ENCODE peak calls at places on chromosome 13, in eight cellular contexts. B is heart right ventricle; F is CD4-positive, alpha-beta T cell; I is retinal pigment epithelial cell; S is glutamatergic neuron; J is HCT116; T is stomach; E is AG09319. V is an unnamed sample.

GRCh38 chr13:30334663-30335386 is 27.5 kb upstream of the KATNAL1 start:
- DNase-seq in E (no peak), S (no peak), J (peak), B (no peak), T (no peak), I (no peak), F (no peak), V (no peak)

GRCh38 chr13:60260440-60260839 is 96.7 kb upstream of the DIAPH3 start:
- DNase-seq in F (no peak), B (no peak), J (no peak), I (no peak), T (no peak), S (no peak), E (no peak), V (no peak)

GRCh38 chr13:112759834-112760233 is 70.0 kb downstream of the ATP11A start:
- DNase-seq in E (no peak), J (no peak), S (no peak), I (no peak), B (no peak), F (no peak), T (no peak), V (no peak)

GRCh38 chr13:101115762-101116161 is 300.5 kb downstream of the NALCN start:
- DNase-seq in E (no peak), J (no peak), I (no peak), T (no peak), B (no peak), S (no peak), F (no peak), V (no peak)

GRCh38 chr13:23367907-23368306 is 65.6 kb downstream of the SACS start:
- DNase-seq in F (no peak), E (no peak), J (no peak), B (no peak), S (no peak), T (no peak), I (no peak), V (no peak)

GRCh38 chr13:50156140-50156539 is 140.9 kb downstream of the KCNRG start:
- DNase-seq in E (no peak), T (no peak), J (no peak), B (no peak), I (peak), S (no peak), F (no peak), V (no peak)

GRCh38 chr13:61874970-61875579 is 459.4 kb upstream of the PCDH20 start:
- DNase-seq in E (no peak), B (no peak), S (no peak), T (no peak), I (no peak), J (no peak), F (no peak), V (no peak)

GRCh38 chr13:50375792-50376191 is 360.5 kb downstream of the KCNRG start:
- DNase-seq in B (no peak), T (no peak), E (peak), I (peak), F (no peak), S (no peak), J (no peak), V (no peak)

GRCh38 chr13:106815545-106815944 is 247.6 kb upstream of the ARGLU1 start:
- DNase-seq in B (no peak), I (no peak), F (no peak), E (no peak), T (no peak), J (no peak), S (no peak), V (no peak)

GRCh38 chr13:22050951-22051563 is 380.2 kb downstream of the FGF9 start:
- DNase-seq in S (no peak), T (no peak), I (no peak), J (no peak), E (no peak), F (no peak), B (no peak), V (no peak)

GRCh38 chr13:23430664-23431063 is 2.8 kb downstream of the SACS start:
- DNase-seq in B (no peak), T (no peak), I (no peak), F (no peak), S (no peak), J (no peak), E (no peak), V (no peak)

GRCh38 chr13:34011552-34012085 is 193.7 kb downstream of the RFC3 start:
- DNase-seq in J (no peak), S (no peak), T (no peak), F (no peak), B (no peak), I (no peak), E (no peak), V (no peak)

GRCh38 chr13:49690133-49690989 is 925 bp downstream of the EBPL start:
- DNase-seq in B (no peak), I (no peak), T (peak), E (no peak), S (no peak), F (no peak), J (no peak), V (no peak)

GRCh38 chr13:45392811-45393210 is 25.4 kb downstream of the SLC25A30 start:
- DNase-seq in S (no peak), T (no peak), J (no peak), F (no peak), B (no peak), E (no peak), I (no peak), V (no peak)

GRCh38 chr13:113143466-113144254 is 14.8 kb upstream of the PROZ start:
- DNase-seq in I (no peak), J (no peak), T (no peak), E (no peak), S (no peak), F (no peak), B (no peak), V (no peak)

DNA sequence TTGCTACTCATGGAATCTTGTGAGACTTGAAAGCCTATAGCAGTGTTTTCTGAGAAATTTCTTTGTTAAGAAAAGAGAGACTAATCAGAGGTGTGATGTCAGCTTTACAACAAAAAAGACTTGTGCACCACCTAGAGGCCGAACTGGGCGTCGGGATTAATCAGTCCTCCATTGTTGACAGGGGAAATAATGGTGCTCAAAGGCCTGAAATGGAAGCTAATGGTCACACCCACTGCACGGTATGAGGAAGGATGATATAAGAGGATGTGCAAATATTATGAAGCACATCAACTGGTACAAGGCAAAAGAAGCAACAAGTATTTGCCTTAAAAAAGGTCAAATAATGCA is 480.2 kb upstream of the MIR17HG start:
- DNase-seq in T (peak), E (peak), S (peak), F (no peak), I (peak), B (peak), J (peak), V (no peak)
- TF ChIP-seq CTCF in T (no peak), E (peak), S (peak), F (no peak), I (peak), B (peak), J (peak), V (no peak)

GRCh38 chr13:90883592-90883991 is 463.9 kb upstream of the MIR17HG start:
- DNase-seq in S (no peak), F (no peak), T (no peak), J (no peak), B (no peak), I (no peak), E (no peak), V (no peak)
- TF ChIP-seq CTCF in S (no peak), F (no peak), T (no peak), J (peak), B (no peak), I (no peak), E (no peak), V (no peak)

GRCh38 chr13:31797154-31797775 is 57.9 kb downstream of the RXFP2 start:
- DNase-seq in J (peak), E (no peak), T (no peak), F (no peak), B (no peak), I (no peak), S (no peak), V (no peak)
- TF ChIP-seq CTCF in J (no peak), E (peak), T (no peak), F (no peak), B (peak), I (peak), S (no peak), V (no peak)

GRCh38 chr13:114275309-114275708 is 6.1 kb upstream of the UPF3A start:
- DNase-seq in B (no peak), I (no peak), T (no peak), E (no peak), S (no peak), F (no peak), J (no peak), V (no peak)
- TF ChIP-seq CTCF in B (no peak), I (no peak), T (no peak), E (no peak), S (no peak), F (no peak), J (no peak), V (no peak)

DNA sequence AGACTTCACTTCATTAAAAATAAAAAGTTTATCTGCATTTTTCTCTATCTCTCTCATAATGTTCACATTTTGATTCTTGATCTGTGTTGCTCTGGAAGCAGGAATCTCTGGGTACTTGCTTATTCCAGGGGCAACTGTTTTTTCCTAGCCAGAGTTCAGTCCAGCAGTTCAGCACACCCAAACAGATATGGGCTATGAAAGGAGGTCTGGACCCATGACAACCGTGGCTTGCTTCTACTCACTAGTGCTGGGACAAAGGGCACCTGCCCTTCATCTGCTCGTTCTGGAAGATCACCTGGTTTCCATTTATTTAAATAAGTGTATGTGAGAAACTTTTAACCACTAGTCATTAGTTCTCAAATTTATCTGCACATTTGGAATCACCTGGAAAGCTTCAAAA is 36.0 kb downstream of the POLR1D start:
- DNase-seq in T (no peak), I (no peak), F (no peak), E (no peak), J (no peak), S (no peak), B (no peak), V (no peak)
- TF ChIP-seq CTCF in T (no peak), I (no peak), F (no peak), E (no peak), J (no peak), S (no peak), B (no peak), V (no peak)

DNA sequence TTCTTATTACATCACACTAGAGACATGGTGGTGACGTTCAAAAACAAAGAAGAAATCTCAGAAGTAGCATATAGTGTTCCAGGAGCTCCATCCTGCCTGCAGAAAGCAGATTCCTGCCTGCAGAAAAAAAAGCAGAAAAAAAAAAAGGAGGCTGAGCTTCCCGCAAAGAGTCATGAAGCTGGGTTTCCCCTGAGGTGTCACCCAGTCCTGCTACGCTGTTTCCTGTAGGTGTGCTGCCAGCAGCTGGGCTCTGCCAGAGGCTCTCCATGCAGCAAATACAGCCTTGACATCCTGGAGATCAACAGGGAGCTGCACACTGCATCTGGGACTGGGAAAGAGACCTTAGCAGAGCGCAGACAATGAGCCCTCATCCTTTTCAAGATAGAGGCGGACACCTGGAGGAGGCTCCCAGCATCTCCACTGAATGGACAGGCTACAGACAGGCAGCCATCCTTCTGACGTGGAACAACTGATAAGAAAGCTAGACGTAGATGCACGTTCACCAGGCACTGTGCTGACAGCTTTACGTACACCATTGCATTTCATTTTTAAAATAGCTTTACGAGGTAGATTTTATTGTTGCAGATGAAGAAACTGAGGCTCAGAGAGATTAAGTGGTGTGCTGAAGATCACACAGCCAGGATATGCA is 350.9 kb downstream of the FOXO1 start:
- DNase-seq in F (peak), T (no peak), S (no peak), I (no peak), B (no peak), E (no peak), J (no peak), V (no peak)
- TF ChIP-seq CTCF in F (no peak), T (no peak), S (no peak), I (no peak), B (no peak), E (no peak), J (no peak), V (no peak)

GRCh38 chr13:89950225-89950624 is 1397.3 kb upstream of the MIR17HG start:
- DNase-seq in T (no peak), F (no peak), E (no peak), I (no peak), S (no peak), B (no peak), J (no peak), V (no peak)

GRCh38 chr13:89955773-89956172 is 1391.7 kb upstream of the MIR17HG start:
- DNase-seq in F (no peak), S (no peak), T (no peak), E (no peak), J (no peak), B (no peak), I (no peak), V (no peak)

GRCh38 chr13:89953581-89953980 is 1393.9 kb upstream of the MIR17HG start:
- DNase-seq in B (no peak), F (no peak), J (no peak), I (no peak), S (no peak), E (no peak), T (no peak), V (no peak)

DNA sequence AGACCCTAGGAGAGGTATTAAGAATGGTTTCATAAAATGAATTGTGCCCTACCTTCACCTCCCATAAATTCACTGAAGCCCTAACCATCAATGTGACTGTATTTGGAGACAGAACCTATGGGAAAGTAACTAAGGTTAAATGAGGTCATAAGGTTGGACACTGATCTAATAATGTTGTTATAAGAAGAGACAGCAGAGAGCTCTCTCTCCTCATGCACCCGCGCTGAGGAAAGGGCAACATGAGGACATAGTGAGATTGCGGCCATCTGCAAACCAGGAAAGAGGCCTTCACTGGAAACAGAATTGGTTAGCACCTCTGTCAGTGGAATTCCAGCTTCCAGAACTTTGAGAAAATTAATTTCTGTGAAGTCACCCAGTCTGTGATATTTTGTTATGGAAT is 1396.1 kb upstream of the MIR17HG start:
- DNase-seq in I (no peak), T (no peak), J (no peak), B (no peak), S (no peak), E (no peak), F (no peak), V (no peak)
- TF ChIP-seq CTCF in I (no peak), T (no peak), J (no peak), B (peak), S (no peak), E (no peak), F (no peak), V (no peak)

DNA sequence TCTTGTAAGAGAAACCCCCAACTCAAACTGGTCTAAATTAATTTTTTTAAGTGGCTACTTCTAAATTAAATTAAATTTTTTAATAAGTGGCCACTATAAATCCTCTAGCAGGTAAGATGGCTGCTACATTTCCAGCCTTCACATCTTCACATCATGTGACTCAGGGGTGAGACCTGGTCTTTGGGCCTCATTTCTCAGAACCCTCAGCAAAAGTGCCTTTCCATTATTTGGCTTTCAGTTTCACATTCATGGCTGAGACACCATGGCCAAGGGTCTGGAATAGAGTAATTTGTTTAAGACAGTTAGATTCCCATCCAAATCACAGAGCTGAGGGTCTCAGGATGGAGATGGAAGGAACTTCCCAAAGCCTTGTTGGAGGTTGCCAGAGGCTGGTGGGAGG is 47.5 kb downstream of the DCT start:
- DNase-seq in J (no peak), B (no peak), T (no peak), S (no peak), E (no peak), F (no peak), I (no peak), V (no peak)
- TF ChIP-seq CTCF in J (no peak), B (no peak), T (no peak), S (no peak), E (no peak), F (no peak), I (no peak), V (no peak)

GRCh38 chr13:94119360-94119936 is 360.0 kb downstream of the DCT start:
- DNase-seq in S (no peak), F (no peak), J (no peak), I (no peak), T (peak), E (no peak), B (no peak), V (no peak)

GRCh38 chr13:94121686-94122085 is 357.8 kb downstream of the DCT start:
- DNase-seq in B (no peak), S (no peak), F (no peak), T (no peak), I (no peak), J (no peak), E (peak), V (no peak)

GRCh38 chr13:94122300-94122699 is 357.2 kb downstream of the DCT start:
- DNase-seq in F (no peak), J (no peak), I (no peak), S (no peak), E (no peak), T (no peak), B (no peak), V (no peak)

GRCh38 chr13:94123543-94123942 is 355.9 kb downstream of the DCT start:
- DNase-seq in B (no peak), J (no peak), F (no peak), S (no peak), T (no peak), I (no peak), E (no peak), V (no peak)

GRCh38 chr13:94120878-94121277 is 358.6 kb downstream of the DCT start:
- DNase-seq in F (no peak), J (no peak), S (no peak), I (no peak), T (no peak), B (no peak), E (no peak), V (no peak)
- TF ChIP-seq CTCF in F (no peak), J (no peak), S (no peak), I (no peak), T (no peak), B (no peak), E (no peak), V (no peak)

V was measured in activated B cell treated with CpG ODN at 0.5 μM for 24 hours.